ENCODE peak calls at places on chromosomes 12 and 14, in six cellular contexts. P, M, U, H, I and Z are unnamed samples.

GRCh38 chr12:132786192-132786591 is 24.6 kb upstream of the ANKLE2 start:
- DNase-seq in P (no peak), M (no peak), U (no peak), H (no peak), I (no peak), Z (no peak)

GRCh38 chr12:49298160-49298559 is 3.2 kb downstream of the PRPH start:
- DNase-seq in P (no peak), M (no peak), U (no peak), H (peak; percentile 55), I (no peak), Z (no peak)

GRCh38 chr12:57148469-57149308 is 1.3 kb upstream of the LRP1-AS start:
- DNase-seq in P (no peak), M (peak; percentile 73), U (no peak), H (no peak), I (no peak), Z (no peak)

GRCh38 chr12:99960312-99960711 is 24.4 kb downstream of the ANKS1B start:
- DNase-seq in P (no peak), M (no peak), U (no peak), H (peak; percentile 16), I (no peak), Z (peak; percentile 38)

GRCh38 chr12:124622326-124622725 is 54.9 kb upstream of the NCOR2 start:
- DNase-seq in P (no peak), M (no peak), U (no peak), H (no peak), I (no peak), Z (no peak)

GRCh38 chr14:92986254-92987147 is 63.6 kb downstream of the CHGA start:
- DNase-seq in P (no peak), M (peak; percentile 92), U (no peak), H (peak; percentile 69), I (no peak), Z (peak; percentile 68)

GRCh38 chr14:81313775-81314429 is 86.2 kb downstream of the STON2 start:
- DNase-seq in P (no peak), M (no peak), U (no peak), H (no peak), I (no peak), Z (no peak)

GRCh38 chr12:89363084-89363483 is 10.8 kb upstream of the DUSP6 start:
- DNase-seq in P (no peak), M (no peak), U (no peak), H (no peak), I (no peak), Z (no peak)

GRCh38 chr12:18358930-18359329 is 97.6 kb downstream of the PIK3C2G start:
- DNase-seq in P (no peak), M (no peak), U (no peak), H (no peak), I (no peak), Z (no peak)

GRCh38 chr12:9701380-9702154 is 31.3 kb downstream of the CLECL1 start:
- DNase-seq in P (no peak), M (no peak), U (no peak), H (no peak), I (no peak), Z (no peak)

GRCh38 chr14:100398044-100398443 is 74.9 kb downstream of the SLC25A47 start:
- DNase-seq in P (no peak), M (peak; percentile 54), U (no peak), H (no peak), I (no peak), Z (no peak)

GRCh38 chr14:59086241-59086899 is 102.1 kb upstream of the DAAM1 start:
- DNase-seq in P (no peak), M (no peak), U (no peak), H (peak; percentile 25), I (no peak), Z (no peak)

GRCh38 chr12:106226884-106227640 is 20.8 kb downstream of the CKAP4 start:
- DNase-seq in P (peak; percentile 28), M (peak; percentile 55), U (no peak), H (peak; percentile 79), I (no peak), Z (peak; percentile 78)

GRCh38 chr12:91171475-91171874 is 11.1 kb downstream of the DCN start:
- DNase-seq in P (no peak), M (no peak), U (no peak), H (peak; percentile 4), I (no peak), Z (no peak)

GRCh38 chr12:47903151-47903611 is 1.6 kb downstream of the VDR start:
- DNase-seq in P (no peak), M (no peak), U (no peak), H (no peak), I (no peak), Z (no peak)

GRCh38 chr14:26204954-26205479 is 392.8 kb downstream of the NOVA1 start:
- DNase-seq in P (no peak), M (no peak), U (no peak), H (peak; percentile 7), I (no peak), Z (no peak)

GRCh38 chr14:100305446-100306255 is 593 bp downstream of the SLC25A29 start:
- DNase-seq in P (no peak), M (no peak), U (no peak), H (peak; percentile 72), I (no peak), Z (peak; percentile 64)

GRCh38 chr12:3218150-3218845 is 141.1 kb downstream of the TSPAN9 start:
- DNase-seq in P (no peak), M (no peak), U (no peak), H (peak; percentile 87), I (no peak), Z (no peak)

GRCh38 chr12:79422060-79422812 is 268.5 kb downstream of the PAWR start:
- DNase-seq in P (no peak), M (peak; percentile 13), U (no peak), H (no peak), I (no peak), Z (no peak)

GRCh38 chr12:11684393-11684792 is 34.9 kb downstream of the ETV6 start:
- DNase-seq in P (no peak), M (no peak), U (no peak), H (no peak), I (no peak), Z (no peak)

GRCh38 chr12:30826276-30826675 is 71.5 kb upstream of the CAPRIN2 start:
- DNase-seq in P (no peak), M (no peak), U (no peak), H (no peak), I (no peak), Z (no peak)

GRCh38 chr12:11981174-11981733 is 89.5 kb upstream of the BCL2L14 start:
- DNase-seq in P (no peak), M (no peak), U (peak; percentile 98), H (no peak), I (no peak), Z (no peak)

GRCh38 chr12:76587428-76588178 is 28.0 kb upstream of the OSBPL8 start:
- DNase-seq in P (no peak), M (no peak), U (no peak), H (no peak), I (no peak), Z (no peak)

GRCh38 chr12:76586764-76587395 is 27.3 kb upstream of the OSBPL8 start:
- DNase-seq in P (peak; percentile 27), M (peak; percentile 28), U (no peak), H (peak; percentile 16), I (no peak), Z (peak; percentile 66)

GRCh38 chr12:76588881-76589565 is 29.5 kb upstream of the OSBPL8 start:
- DNase-seq in P (no peak), M (no peak), U (no peak), H (no peak), I (no peak), Z (no peak)

GRCh38 chr12:76595056-76595455 is 35.5 kb upstream of the OSBPL8 start:
- DNase-seq in P (no peak), M (no peak), U (no peak), H (no peak), I (no peak), Z (no peak)

DNA sequence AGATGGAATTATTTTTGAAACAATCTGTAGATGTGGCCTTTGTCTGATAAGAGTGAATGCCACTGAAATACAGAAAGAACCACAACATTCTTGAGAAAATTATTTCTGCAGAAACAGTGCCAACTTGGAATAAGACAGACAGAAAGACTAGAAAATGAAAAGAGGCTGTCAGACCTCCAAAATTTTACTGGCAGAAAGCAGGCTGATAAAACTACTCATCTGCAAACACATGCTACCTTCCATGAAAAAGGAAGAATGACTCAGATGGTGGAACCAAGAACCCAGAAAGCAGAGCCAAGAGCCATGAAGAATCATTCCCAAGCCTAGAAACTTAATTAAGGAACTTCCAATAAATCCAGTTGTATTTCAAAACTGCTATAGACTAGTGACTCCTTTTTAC is 31.9 kb upstream of the OSBPL8 start:
- DNase-seq in P (no peak), M (no peak), U (no peak), H (no peak), I (no peak), Z (no peak)
- TF ChIP-seq JUND in P (no peak), M (no peak), U (no peak), H (no peak), I (no peak), Z (no peak)

GRCh38 chr12:81502912-81503695 is 256.0 kb downstream of the PPFIA2 start:
- DNase-seq in P (no peak), M (no peak), U (no peak), H (no peak), I (no peak), Z (no peak)
- TF ChIP-seq JUND in P (no peak), M (no peak), U (no peak), H (no peak), I (no peak), Z (no peak)

GRCh38 chr12:53233671-53234091 is 1.7 kb upstream of the RARG start:
- DNase-seq in P (no peak), M (no peak), U (no peak), H (no peak), I (no peak), Z (no peak)
- TF ChIP-seq JUND in P (no peak), M (no peak), U (no peak), H (no peak), I (no peak), Z (no peak)

GRCh38 chr12:82529954-82530353 is 156.8 kb upstream of the TMTC2 start:
- DNase-seq in P (no peak), M (no peak), U (no peak), H (no peak), I (no peak), Z (peak; percentile 35)

GRCh38 chr12:82525616-82526015 is 161.1 kb upstream of the TMTC2 start:
- DNase-seq in P (no peak), M (no peak), U (no peak), H (no peak), I (no peak), Z (no peak)

GRCh38 chr12:82529096-82529495 is 157.6 kb upstream of the TMTC2 start:
- DNase-seq in P (no peak), M (no peak), U (no peak), H (no peak), I (no peak), Z (no peak)

GRCh38 chr12:82524636-82525035 is 162.1 kb upstream of the TMTC2 start:
- DNase-seq in P (no peak), M (no peak), U (no peak), H (no peak), I (no peak), Z (no peak)

DNA sequence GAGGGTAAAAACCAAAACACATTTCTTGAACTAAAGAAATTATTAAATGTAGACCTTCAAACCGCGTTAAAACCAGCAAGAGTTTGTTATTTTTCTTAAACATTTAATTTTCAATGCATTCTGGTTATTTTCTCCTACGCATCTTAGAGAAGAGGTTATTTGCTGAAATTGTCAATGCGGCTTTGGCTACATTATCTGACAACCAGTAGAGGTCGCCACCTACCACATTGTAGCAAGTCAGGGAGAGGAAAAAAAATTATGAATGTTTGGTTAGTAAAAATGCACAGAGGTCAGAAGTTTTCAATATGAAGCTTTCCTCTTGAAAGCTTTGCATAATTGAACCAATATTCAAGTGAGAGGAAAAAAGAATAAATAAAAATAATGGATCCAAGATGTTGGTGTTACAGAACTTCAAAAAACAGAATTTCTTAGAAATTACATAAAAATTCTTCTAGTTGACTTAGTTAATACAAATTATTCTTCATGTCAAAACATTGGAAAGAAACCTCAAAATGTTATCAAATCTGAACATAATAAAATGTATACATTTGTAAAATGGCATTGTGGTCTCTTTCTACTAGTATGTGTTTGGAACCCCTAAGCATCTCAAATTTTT is 159.4 kb upstream of the TMTC2 start:
- DNase-seq in P (peak; percentile 47), M (peak; percentile 46), U (no peak), H (peak; percentile 26), I (no peak), Z (peak; percentile 21)
- TF ChIP-seq JUND in P (no peak), M (no peak), U (no peak), H (no peak), I (no peak), Z (no peak)